ENCODE peak calls at places on chromosomes 5 and 9, in eight cellular contexts. One of them, this sample, is unnamed.

GRCh38 chr9:134950404-134950760 is 32.7 kb upstream of the FCN1 start:
- DNase-seq in lung: no peak
- DNase-seq in GM04504: no peak
- DNase-seq in NCI-H526: no peak
- DNase-seq in iris pigment epithelial cell: no peak
- DNase-seq in nucleus accumbens: no peak
- DNase-seq in GDM1: no peak
- DNase-seq in T-helper 2 cell: no peak
- DNase-seq in this sample: no peak

GRCh38 chr5:103587185-103587748 is 24.7 kb upstream of the NUDT12 start:
- DNase-seq in lung: no peak
- DNase-seq in GM04504: peak; percentile 19
- DNase-seq in NCI-H526: peak; percentile 40
- DNase-seq in iris pigment epithelial cell: peak; percentile 41
- DNase-seq in nucleus accumbens: no peak
- DNase-seq in GDM1: no peak
- DNase-seq in T-helper 2 cell: no peak
- DNase-seq in this sample: no peak

GRCh38 chr9:122370869-122371467 is at the start of gene PTGS1:
- DNase-seq in lung: peak; percentile 56
- DNase-seq in GM04504: no peak
- DNase-seq in NCI-H526: peak; percentile 45
- DNase-seq in iris pigment epithelial cell: no peak
- DNase-seq in nucleus accumbens: no peak
- DNase-seq in GDM1: peak; percentile 38
- DNase-seq in T-helper 2 cell: no peak
- DNase-seq in this sample: no peak

GRCh38 chr9:117412006-117412715 is 2.7 kb downstream of the ASTN2 start:
- DNase-seq in lung: no peak
- DNase-seq in GM04504: no peak
- DNase-seq in NCI-H526: peak; percentile 66
- DNase-seq in iris pigment epithelial cell: no peak
- DNase-seq in nucleus accumbens: no peak
- DNase-seq in GDM1: no peak
- DNase-seq in T-helper 2 cell: no peak
- DNase-seq in this sample: no peak

GRCh38 chr9:81397735-81398381 is 291.5 kb downstream of the TLE1 start:
- DNase-seq in lung: no peak
- DNase-seq in GM04504: no peak
- DNase-seq in NCI-H526: no peak
- DNase-seq in iris pigment epithelial cell: no peak
- DNase-seq in nucleus accumbens: no peak
- DNase-seq in GDM1: no peak
- DNase-seq in T-helper 2 cell: no peak
- DNase-seq in this sample: no peak

GRCh38 chr5:10328323-10328722 is 20.6 kb upstream of the CMBL start:
- DNase-seq in lung: no peak
- DNase-seq in GM04504: no peak
- DNase-seq in NCI-H526: no peak
- DNase-seq in iris pigment epithelial cell: no peak
- DNase-seq in nucleus accumbens: no peak
- DNase-seq in GDM1: no peak
- DNase-seq in T-helper 2 cell: no peak
- DNase-seq in this sample: no peak

GRCh38 chr5:124746252-124746915 is at the start of gene ZNF608:
- DNase-seq in lung: no peak
- DNase-seq in GM04504: no peak
- DNase-seq in NCI-H526: peak; percentile 29
- DNase-seq in iris pigment epithelial cell: peak; percentile 77
- DNase-seq in nucleus accumbens: no peak
- DNase-seq in GDM1: no peak
- DNase-seq in T-helper 2 cell: no peak
- DNase-seq in this sample: no peak

GRCh38 chr9:93620041-93620506 is 43.7 kb downstream of the PHF2 start:
- DNase-seq in lung: peak; percentile 26
- DNase-seq in GM04504: no peak
- DNase-seq in NCI-H526: no peak
- DNase-seq in iris pigment epithelial cell: no peak
- DNase-seq in nucleus accumbens: no peak
- DNase-seq in GDM1: no peak
- DNase-seq in T-helper 2 cell: no peak
- DNase-seq in this sample: no peak

GRCh38 chr5:140557136-140557805 is at the start of gene SRA1:
- DNase-seq in lung: peak; percentile 93
- DNase-seq in GM04504: peak; percentile 79
- DNase-seq in NCI-H526: peak; percentile 96
- DNase-seq in iris pigment epithelial cell: peak; percentile 92
- DNase-seq in nucleus accumbens: peak; percentile 67
- DNase-seq in GDM1: peak; percentile 85
- DNase-seq in T-helper 2 cell: peak; percentile 77
- DNase-seq in this sample: peak; percentile 86

GRCh38 chr9:130912932-130913598 is 16.5 kb upstream of the QRFP start:
- DNase-seq in lung: no peak
- DNase-seq in GM04504: peak; percentile 28
- DNase-seq in NCI-H526: no peak
- DNase-seq in iris pigment epithelial cell: peak; percentile 62
- DNase-seq in nucleus accumbens: no peak
- DNase-seq in GDM1: no peak
- DNase-seq in T-helper 2 cell: no peak
- DNase-seq in this sample: no peak

GRCh38 chr5:60184599-60184998 is 291.1 kb upstream of the PDE4D start:
- DNase-seq in lung: no peak
- DNase-seq in GM04504: no peak
- DNase-seq in NCI-H526: no peak
- DNase-seq in iris pigment epithelial cell: peak; percentile 42
- DNase-seq in nucleus accumbens: no peak
- DNase-seq in GDM1: no peak
- DNase-seq in T-helper 2 cell: no peak
- DNase-seq in this sample: no peak

GRCh38 chr5:34609951-34610431 is 46.1 kb upstream of the RAI14 start:
- DNase-seq in lung: no peak
- DNase-seq in GM04504: no peak
- DNase-seq in NCI-H526: no peak
- DNase-seq in iris pigment epithelial cell: no peak
- DNase-seq in nucleus accumbens: no peak
- DNase-seq in GDM1: no peak
- DNase-seq in T-helper 2 cell: no peak
- DNase-seq in this sample: no peak

GRCh38 chr9:136585531-136586120 is 39.8 kb upstream of the NOTCH1 start:
- DNase-seq in lung: no peak
- DNase-seq in GM04504: no peak
- DNase-seq in NCI-H526: no peak
- DNase-seq in iris pigment epithelial cell: no peak
- DNase-seq in nucleus accumbens: no peak
- DNase-seq in GDM1: no peak
- DNase-seq in T-helper 2 cell: no peak
- DNase-seq in this sample: no peak

GRCh38 chr5:43620944-43621505 is 18.0 kb downstream of the NNT start:
- DNase-seq in lung: no peak
- DNase-seq in GM04504: no peak
- DNase-seq in NCI-H526: no peak
- DNase-seq in iris pigment epithelial cell: no peak
- DNase-seq in nucleus accumbens: no peak
- DNase-seq in GDM1: no peak
- DNase-seq in T-helper 2 cell: no peak
- DNase-seq in this sample: no peak

GRCh38 chr9:133207540-133208170 is 1.4 kb downstream of the OBP2B start:
- DNase-seq in lung: no peak
- DNase-seq in GM04504: no peak
- DNase-seq in NCI-H526: no peak
- DNase-seq in iris pigment epithelial cell: no peak
- DNase-seq in nucleus accumbens: no peak
- DNase-seq in GDM1: no peak
- DNase-seq in T-helper 2 cell: no peak
- DNase-seq in this sample: no peak

GRCh38 chr5:72067682-72068470 is 39.4 kb upstream of the MAP1B start:
- DNase-seq in lung: no peak
- DNase-seq in GM04504: peak; percentile 28
- DNase-seq in NCI-H526: no peak
- DNase-seq in iris pigment epithelial cell: peak; percentile 94
- DNase-seq in nucleus accumbens: no peak
- DNase-seq in GDM1: no peak
- DNase-seq in T-helper 2 cell: no peak
- DNase-seq in this sample: no peak